ENCODE peak calls at places on chromosomes 12 and 14, in four cellular contexts. One of them, this sample, is unnamed.

GRCh38 chr14:28609228-28609828 is 157.3 kb upstream of the FOXG1 start:
- DNase-seq in IMR-90: peak
- DNase-seq in mesendoderm: peak
- DNase-seq in mesenchymal stem cell: peak
- DNase-seq in this sample: peak

GRCh38 chr12:8860165-8860961 is 37.9 kb downstream of the A2ML1 start:
- DNase-seq in mesenchymal stem cell: peak
- DNase-seq in IMR-90: peak
- DNase-seq in mesendoderm: peak
- DNase-seq in this sample: peak

GRCh38 chr12:3533703-3534386 is 42.8 kb downstream of the PRMT8 start:
- DNase-seq in mesenchymal stem cell: no peak
- DNase-seq in mesendoderm: peak
- DNase-seq in IMR-90: no peak
- DNase-seq in this sample: no peak

GRCh38 chr12:40375076-40375475 is 150.3 kb downstream of the LRRK2 start:
- DNase-seq in mesendoderm: peak
- DNase-seq in IMR-90: peak
- DNase-seq in mesenchymal stem cell: no peak
- DNase-seq in this sample: no peak

GRCh38 chr12:126390969-126391566 is 1325.8 kb downstream of the AACS start:
- DNase-seq in IMR-90: no peak
- DNase-seq in mesendoderm: no peak
- DNase-seq in mesenchymal stem cell: no peak
- DNase-seq in this sample: peak

GRCh38 chr14:93946104-93946503 is 19.0 kb downstream of the FAM181A start:
- DNase-seq in mesendoderm: peak
- DNase-seq in mesenchymal stem cell: peak
- DNase-seq in IMR-90: peak
- DNase-seq in this sample: peak

GRCh38 chr14:100567009-100567876 is 20.0 kb downstream of the BEGAIN start:
- DNase-seq in mesendoderm: no peak
- DNase-seq in mesenchymal stem cell: no peak
- DNase-seq in IMR-90: no peak
- DNase-seq in this sample: no peak

GRCh38 chr14:96852823-96853422 is 55.7 kb downstream of the VRK1 start:
- DNase-seq in mesendoderm: peak
- DNase-seq in IMR-90: peak
- DNase-seq in mesenchymal stem cell: peak
- DNase-seq in this sample: no peak

GRCh38 chr12:112869778-112870177 is 37.0 kb upstream of the OAS1 start:
- DNase-seq in mesendoderm: no peak
- DNase-seq in mesenchymal stem cell: no peak
- DNase-seq in IMR-90: no peak
- DNase-seq in this sample: no peak

GRCh38 chr12:22993639-22994038 is 368.7 kb downstream of the ETNK1 start:
- DNase-seq in IMR-90: no peak
- DNase-seq in mesendoderm: peak
- DNase-seq in mesenchymal stem cell: no peak
- DNase-seq in this sample: no peak

GRCh38 chr12:74646831-74647230 is 109.2 kb downstream of the ATXN7L3B start:
- DNase-seq in mesendoderm: peak
- DNase-seq in IMR-90: no peak
- DNase-seq in mesenchymal stem cell: peak
- DNase-seq in this sample: no peak

GRCh38 chr12:124550123-124551089 is 17.0 kb downstream of the NCOR2 start:
- DNase-seq in IMR-90: no peak
- DNase-seq in mesendoderm: no peak
- DNase-seq in mesenchymal stem cell: no peak
- DNase-seq in this sample: no peak

GRCh38 chr14:55245657-55246268 is 25.5 kb upstream of the FBXO34 start:
- DNase-seq in mesendoderm: peak
- DNase-seq in mesenchymal stem cell: peak
- DNase-seq in IMR-90: peak
- DNase-seq in this sample: peak

GRCh38 chr14:103551338-103551762 is 11.1 kb downstream of the BAG5 start:
- DNase-seq in mesendoderm: no peak
- DNase-seq in IMR-90: no peak
- DNase-seq in mesenchymal stem cell: no peak
- DNase-seq in this sample: no peak

GRCh38 chr12:105769486-105769885 is 369.3 kb downstream of the NUAK1 start:
- DNase-seq in mesendoderm: no peak
- DNase-seq in IMR-90: peak
- DNase-seq in mesenchymal stem cell: peak
- DNase-seq in this sample: no peak

GRCh38 chr14:85250369-85250768 is 279.6 kb upstream of the FLRT2 start:
- DNase-seq in IMR-90: no peak
- DNase-seq in mesenchymal stem cell: no peak
- DNase-seq in mesendoderm: peak
- DNase-seq in this sample: no peak

GRCh38 chr12:51869490-51869865 is 18.4 kb upstream of the ANKRD33 start:
- DNase-seq in IMR-90: no peak
- DNase-seq in mesendoderm: no peak
- DNase-seq in mesenchymal stem cell: no peak
- DNase-seq in this sample: no peak
- H2AK5ac ChIP-seq in IMR-90: no peak
- H2AK5ac ChIP-seq in mesendoderm: no peak
- H2AK5ac ChIP-seq in mesenchymal stem cell: no peak
- H2AK5ac ChIP-seq in this sample: peak

GRCh38 chr14:39080886-39081285 is 22.1 kb downstream of the SEC23A start:
- DNase-seq in IMR-90: no peak
- DNase-seq in mesendoderm: no peak
- DNase-seq in mesenchymal stem cell: no peak
- DNase-seq in this sample: no peak
- H2BK120ac ChIP-seq in IMR-90: no peak
- H2BK120ac ChIP-seq in mesendoderm: no peak
- H2BK120ac ChIP-seq in mesenchymal stem cell: no peak
- H2BK120ac ChIP-seq in this sample: no peak

GRCh38 chr12:1494856-1495255 is 99.5 kb downstream of the FBXL14 start:
- DNase-seq in mesendoderm: no peak
- DNase-seq in mesenchymal stem cell: no peak
- DNase-seq in IMR-90: no peak
- DNase-seq in this sample: no peak

GRCh38 chr12:1491983-1492697 is 102.2 kb downstream of the FBXL14 start:
- DNase-seq in IMR-90: no peak
- DNase-seq in mesenchymal stem cell: no peak
- DNase-seq in mesendoderm: peak
- DNase-seq in this sample: no peak

GRCh38 chr12:1493781-1494180 is 100.6 kb downstream of the FBXL14 start:
- DNase-seq in mesenchymal stem cell: no peak
- DNase-seq in IMR-90: no peak
- DNase-seq in mesendoderm: no peak
- DNase-seq in this sample: no peak

GRCh38 chr12:1488908-1489381 is 105.4 kb downstream of the FBXL14 start:
- DNase-seq in IMR-90: peak
- DNase-seq in mesenchymal stem cell: peak
- DNase-seq in mesendoderm: peak
- DNase-seq in this sample: no peak
- H3K9ac ChIP-seq in IMR-90: no peak
- H3K9ac ChIP-seq in mesenchymal stem cell: no peak
- H3K9ac ChIP-seq in mesendoderm: no peak
- H3K9ac ChIP-seq in this sample: no peak

DNA sequence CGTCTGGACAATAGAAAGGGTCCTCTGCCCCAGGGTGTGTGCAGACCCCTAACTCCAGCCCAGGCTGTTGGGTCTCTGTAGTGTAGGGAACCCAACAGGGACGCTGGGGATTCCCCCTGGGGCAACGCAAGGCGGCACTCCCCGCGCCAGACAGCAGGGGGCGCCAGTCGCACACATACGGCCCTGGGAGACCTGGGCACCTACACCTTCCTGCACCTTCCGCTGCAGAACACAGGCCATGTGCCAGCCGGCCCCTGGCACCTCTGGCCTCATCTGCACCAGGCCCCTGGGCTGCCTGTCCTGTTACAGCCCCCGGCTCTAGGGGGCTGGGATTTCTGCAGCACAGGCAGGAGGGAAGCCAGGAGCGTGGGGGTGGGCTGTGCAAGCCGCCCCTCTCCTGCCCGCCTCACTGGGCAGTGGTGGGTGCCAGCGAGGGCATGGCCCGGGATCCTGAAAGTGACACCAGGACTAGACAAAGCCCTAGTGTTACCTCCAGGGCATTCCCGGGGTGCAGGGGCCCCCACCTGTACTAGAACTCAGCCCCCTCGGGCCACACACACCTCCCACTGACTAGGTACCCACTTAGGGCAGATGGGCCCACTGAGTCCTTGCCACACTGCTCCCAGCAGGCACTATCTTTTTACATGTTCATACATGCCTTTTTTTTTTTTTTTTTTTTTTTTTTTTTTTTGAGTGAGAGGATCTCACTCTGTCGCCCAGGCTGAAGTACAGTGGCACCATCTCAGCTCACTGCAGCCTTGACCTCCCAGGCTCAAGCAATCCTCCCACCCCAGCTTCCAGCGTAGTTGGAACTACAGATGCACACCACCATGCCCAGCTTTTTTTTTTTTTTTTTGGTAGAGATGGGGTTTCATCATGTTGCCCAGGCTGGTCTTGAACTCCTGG is 37.5 kb downstream of the CCNK start:
- DNase-seq in mesendoderm: peak
- DNase-seq in IMR-90: peak
- DNase-seq in mesenchymal stem cell: peak
- DNase-seq in this sample: peak
- H2AK5ac ChIP-seq in mesendoderm: no peak
- H2AK5ac ChIP-seq in IMR-90: no peak
- H2AK5ac ChIP-seq in mesenchymal stem cell: no peak
- H2AK5ac ChIP-seq in this sample: no peak

GRCh38 chr12:67649165-67650126 is 901 bp downstream of the DYRK2 start:
- DNase-seq in IMR-90: no peak
- DNase-seq in mesenchymal stem cell: no peak
- DNase-seq in mesendoderm: peak
- DNase-seq in this sample: peak
- H2BK120ac ChIP-seq in IMR-90: peak
- H2BK120ac ChIP-seq in mesenchymal stem cell: peak
- H2BK120ac ChIP-seq in mesendoderm: peak
- H2BK120ac ChIP-seq in this sample: peak